ENCODE peak calls at places on chromosome 14, in six cellular contexts. P is astrocyte of the spinal cord; C is RPMI8226; D is dermis blood vessel endothelial cell; X is stimulated activated CD8-positive, alpha-beta memory T cell treated with anti-CD3 and anti-CD28 coated beads, Interleukin-15, amount 100 ng/mL, for 1 hour; M is NCI-H1417. R is an unnamed sample.

GRCh38 chr14:36227802-36228201 is 51.3 kb upstream of the PTCSC3 start:
- DNase-seq in P (peak; percentile 35), C (no peak), D (peak; percentile 39), X (no peak), M (no peak), R (no peak)

GRCh38 chr14:37969511-37969979 is 238.2 kb upstream of the SSTR1 start:
- DNase-seq in P (no peak), C (no peak), D (no peak), X (no peak), M (no peak), R (no peak)

GRCh38 chr14:57060276-57060956 is 208.3 kb downstream of the EXOC5 start:
- DNase-seq in P (no peak), C (peak; percentile 85), D (no peak), X (no peak), M (no peak), R (no peak)

GRCh38 chr14:52296378-52296777 is 17.7 kb upstream of the PTGER2 start:
- DNase-seq in P (no peak), C (no peak), D (no peak), X (no peak), M (no peak), R (no peak)

GRCh38 chr14:90239139-90239538 is 17.2 kb upstream of the PSMC1 start:
- DNase-seq in P (peak; percentile 18), C (no peak), D (peak; percentile 19), X (no peak), M (no peak), R (peak; percentile 23)

GRCh38 chr14:74953686-74954085 is 1.7 kb downstream of the PGF start:
- DNase-seq in P (no peak), C (no peak), D (no peak), X (no peak), M (no peak), R (no peak)

GRCh38 chr14:100317897-100318808 is 5.0 kb upstream of the SLC25A47 start:
- DNase-seq in P (peak; percentile 46), C (peak; percentile 58), D (peak; percentile 81), X (peak; percentile 61), M (no peak), R (no peak)

GRCh38 chr14:32436993-32437392 is 107.9 kb downstream of the AKAP6 start:
- DNase-seq in P (no peak), C (no peak), D (no peak), X (no peak), M (no peak), R (no peak)

GRCh38 chr14:91987192-91987591 is 39.7 kb upstream of the FBLN5 start:
- DNase-seq in P (no peak), C (no peak), D (no peak), X (no peak), M (no peak), R (no peak)

GRCh38 chr14:99751539-99752485 is 41.4 kb upstream of the EML1 start:
- DNase-seq in P (peak; percentile 38), C (no peak), D (peak; percentile 66), X (no peak), M (no peak), R (peak; percentile 79)

GRCh38 chr14:100735271-100735670 is 8.6 kb downstream of the DLK1 start:
- DNase-seq in P (no peak), C (no peak), D (no peak), X (no peak), M (no peak), R (no peak)

GRCh38 chr14:70641548-70642312 is at the start of gene TTC9:
- DNase-seq in P (no peak), C (peak; percentile 4), D (peak; percentile 5), X (no peak), M (peak; percentile 73), R (peak; percentile 10)

GRCh38 chr14:52363969-52364368 is 49.9 kb downstream of the PTGER2 start:
- DNase-seq in P (no peak), C (no peak), D (no peak), X (no peak), M (no peak), R (no peak)

GRCh38 chr14:99619873-99620834 is 16.1 kb upstream of the CCDC85C start:
- DNase-seq in P (peak; percentile 32), C (no peak), D (peak; percentile 95), X (no peak), M (no peak), R (peak; percentile 90)

GRCh38 chr14:22994762-22995275 is 12.5 kb upstream of the AJUBA start:
- DNase-seq in P (peak; percentile 53), C (peak; percentile 43), D (peak; percentile 69), X (no peak), M (no peak), R (no peak)

GRCh38 chr14:97456958-97457357 is 659.8 kb downstream of the VRK1 start:
- DNase-seq in P (no peak), C (no peak), D (no peak), X (peak; percentile 34), M (no peak), R (no peak)

GRCh38 chr14:103880334-103880985 is 33.1 kb upstream of the PPP1R13B start:
- DNase-seq in P (peak; percentile 63), C (peak; percentile 91), D (peak; percentile 50), X (peak; percentile 8), M (no peak), R (peak; percentile 46)

GRCh38 chr14:102055181-102055901 is 31.5 kb downstream of the HSP90AA1 start:
- DNase-seq in P (peak; percentile 77), C (no peak), D (no peak), X (no peak), M (no peak), R (no peak)

GRCh38 chr14:22039938-22040780 is 366.5 kb upstream of the OR4E1 start:
- DNase-seq in P (no peak), C (no peak), D (peak; percentile 30), X (no peak), M (no peak), R (peak; percentile 23)

GRCh38 chr14:92513204-92513965 is at the start of gene RIN3:
- DNase-seq in P (peak; percentile 67), C (no peak), D (peak; percentile 75), X (no peak), M (no peak), R (peak; percentile 37)

GRCh38 chr14:96754162-96754844 is 42.9 kb upstream of the VRK1 start:
- DNase-seq in P (no peak), C (no peak), D (no peak), X (no peak), M (no peak), R (no peak)

GRCh38 chr14:69690042-69690441 is 76.9 kb upstream of the SRSF5 start:
- DNase-seq in P (no peak), C (no peak), D (no peak), X (no peak), M (no peak), R (no peak)

GRCh38 chr14:70879448-70879847 is 27.8 kb upstream of the PCNX1 start:
- DNase-seq in P (no peak), C (no peak), D (no peak), X (no peak), M (no peak), R (no peak)

GRCh38 chr14:92651793-92652382 is 96.5 kb downstream of the LGMN start:
- DNase-seq in P (no peak), C (no peak), D (no peak), X (no peak), M (no peak), R (no peak)

GRCh38 chr14:99702115-99702514 is 18.0 kb downstream of the CYP46A1 start:
- DNase-seq in P (no peak), C (no peak), D (no peak), X (no peak), M (no peak), R (no peak)

GRCh38 chr14:41718477-41719166 is 111.9 kb downstream of the LRFN5 start:
- DNase-seq in P (no peak), C (no peak), D (no peak), X (no peak), M (no peak), R (no peak)

GRCh38 chr14:54565236-54566151 is 1.4 kb upstream of the SAMD4A start:
- DNase-seq in P (peak; percentile 94), C (peak; percentile 83), D (peak; percentile 94), X (peak; percentile 56), M (peak; percentile 80), R (peak; percentile 76)

R was measured in dermis microvascular lymphatic vessel endothelial cell.